ENCODE peak calls at places on chromosomes 2 and 18, in four cellular contexts. S, E, H and Q are unnamed samples.

GRCh38 chr2:144996225-144996795 is 476.4 kb upstream of the ZEB2 start:
- DNase-seq in S (no peak), E (no peak), H (no peak), Q (no peak)

GRCh38 chr18:68916734-68917133 is 118.9 kb downstream of the CCDC102B start:
- DNase-seq in S (no peak), E (peak), H (no peak), Q (no peak)

GRCh38 chr18:67385455-67385854 is 131.1 kb downstream of the DSEL start:
- DNase-seq in S (no peak), E (peak), H (no peak), Q (no peak)

GRCh38 chr2:223587301-223587700 is 14.9 kb downstream of the SCG2 start:
- DNase-seq in S (no peak), E (no peak), H (no peak), Q (no peak)

GRCh38 chr2:54666741-54667639 is 56.5 kb upstream of the EML6 start:
- DNase-seq in S (no peak), E (no peak), H (no peak), Q (no peak)

GRCh38 chr2:110748489-110748867 is 16.1 kb downstream of the ACOXL start:
- DNase-seq in S (peak), E (no peak), H (peak), Q (peak)

GRCh38 chr18:22643731-22644130 is 226.0 kb upstream of the CTAGE1 start:
- DNase-seq in S (no peak), E (no peak), H (no peak), Q (no peak)

GRCh38 chr2:241890524-241891235 is 21.2 kb downstream of the RTP5 start:
- DNase-seq in S (no peak), E (no peak), H (no peak), Q (no peak)

GRCh38 chr2:129699781-129700573 is 279.5 kb upstream of the RAB6C start:
- DNase-seq in S (no peak), E (no peak), H (no peak), Q (no peak)

GRCh38 chr2:229947544-229947943 is 25.2 kb downstream of the FBXO36 start:
- DNase-seq in S (no peak), E (no peak), H (no peak), Q (no peak)

GRCh38 chr2:126761981-126762878 is 106.3 kb downstream of the GYPC start:
- DNase-seq in S (peak), E (peak), H (no peak), Q (no peak)

GRCh38 chr18:8750954-8751415 is 45.6 kb downstream of the MTCL1 start:
- DNase-seq in S (no peak), E (peak), H (no peak), Q (no peak)

GRCh38 chr18:69958422-69958821 is 10.7 kb upstream of the CD226 start:
- DNase-seq in S (no peak), E (no peak), H (no peak), Q (no peak)

GRCh38 chr2:157404363-157404762 is 39.5 kb downstream of the CYTIP start:
- DNase-seq in S (no peak), E (no peak), H (no peak), Q (peak)

GRCh38 chr2:225558425-225558824 is 158.9 kb downstream of the NYAP2 start:
- DNase-seq in S (no peak), E (no peak), H (no peak), Q (no peak)

GRCh38 chr2:223669453-223670225 is 67.5 kb upstream of the SCG2 start:
- DNase-seq in S (no peak), E (no peak), H (no peak), Q (no peak)

GRCh38 chr2:199988176-199988575 is 32.8 kb downstream of the MAIP1 start:
- DNase-seq in S (no peak), E (no peak), H (no peak), Q (no peak)

GRCh38 chr18:392926-393325 is 107.6 kb downstream of the COLEC12 start:
- DNase-seq in S (no peak), E (no peak), H (no peak), Q (no peak)

GRCh38 chr18:61628085-61628484 is 264.7 kb downstream of the RNF152 start:
- DNase-seq in S (no peak), E (no peak), H (no peak), Q (no peak)

GRCh38 chr2:173149491-173149890 is 73.8 kb downstream of the MAP3K20 start:
- DNase-seq in S (no peak), E (no peak), H (no peak), Q (no peak)

GRCh38 chr2:61978522-61978921 is 73.0 kb downstream of the COMMD1 start:
- DNase-seq in S (no peak), E (no peak), H (peak), Q (no peak)

GRCh38 chr2:41610501-41611242 is 437.1 kb upstream of the PKDCC start:
- DNase-seq in S (no peak), E (no peak), H (no peak), Q (no peak)

GRCh38 chr18:37554399-37554787 is 11.2 kb downstream of the CELF4 start:
- DNase-seq in S (no peak), E (no peak), H (no peak), Q (no peak)

GRCh38 chr2:36352024-36352398 is 3.6 kb upstream of the CRIM1 start:
- DNase-seq in S (no peak), E (no peak), H (peak), Q (peak)

GRCh38 chr2:152646775-152647174 is 70.5 kb downstream of the PRPF40A start:
- DNase-seq in S (no peak), E (no peak), H (no peak), Q (no peak)

GRCh38 chr18:24053211-24053610 is 38.7 kb downstream of the TTC39C start:
- DNase-seq in S (no peak), E (no peak), H (no peak), Q (no peak)

GRCh38 chr2:88218971-88219370 is 48.8 kb downstream of the THNSL2 start:
- DNase-seq in S (no peak), E (no peak), H (no peak), Q (no peak)

GRCh38 chr2:124996406-124996805 is 971.3 kb downstream of the CNTNAP5 start:
- DNase-seq in S (no peak), E (no peak), H (no peak), Q (no peak)

GRCh38 chr2:37526323-37526722 is 145.1 kb downstream of the CDC42EP3 start:
- DNase-seq in S (no peak), E (no peak), H (no peak), Q (no peak)

GRCh38 chr2:85754313-85755095 is 713 bp downstream of the ATOH8 start:
- DNase-seq in S (no peak), E (peak), H (peak), Q (peak)

GRCh38 chr2:120538691-120539420 is 192.9 kb downstream of the INHBB start:
- DNase-seq in S (no peak), E (no peak), H (peak), Q (no peak)